ENCODE peak calls at places on chromosomes 12 and 14, in five cellular contexts. One of them, this sample, is unnamed.

GRCh38 chr12:57142121-57142520 is 5.3 kb downstream of the LRP1-AS start:
- DNase-seq in H1: no peak
- DNase-seq in transverse colon: no peak
- DNase-seq in K562: no peak
- DNase-seq in suprapubic skin: no peak
- DNase-seq in this sample: no peak

GRCh38 chr14:103762011-103762410 is 46.4 kb downstream of the ZFYVE21 start:
- DNase-seq in K562: no peak
- DNase-seq in H1: no peak
- DNase-seq in suprapubic skin: no peak
- DNase-seq in transverse colon: no peak
- DNase-seq in this sample: no peak

GRCh38 chr14:54446201-54446693 is 5.1 kb upstream of the CNIH1 start:
- DNase-seq in K562: peak
- DNase-seq in H1: no peak
- DNase-seq in suprapubic skin: no peak
- DNase-seq in transverse colon: peak
- DNase-seq in this sample: no peak

GRCh38 chr14:28895389-28895788 is 128.8 kb downstream of the FOXG1 start:
- DNase-seq in suprapubic skin: no peak
- DNase-seq in H1: no peak
- DNase-seq in K562: no peak
- DNase-seq in transverse colon: no peak
- DNase-seq in this sample: no peak

GRCh38 chr14:44846232-44846824 is 115.4 kb downstream of the KLHL28 start:
- DNase-seq in transverse colon: no peak
- DNase-seq in K562: peak
- DNase-seq in suprapubic skin: no peak
- DNase-seq in H1: no peak
- DNase-seq in this sample: no peak

GRCh38 chr12:109631236-109632150 is 57.9 kb downstream of the MVK start:
- DNase-seq in H1: no peak
- DNase-seq in K562: no peak
- DNase-seq in transverse colon: no peak
- DNase-seq in suprapubic skin: no peak
- DNase-seq in this sample: no peak

GRCh38 chr12:7995266-7995963 is 37.1 kb upstream of the FOXJ2 start:
- DNase-seq in transverse colon: peak
- DNase-seq in H1: peak
- DNase-seq in K562: peak
- DNase-seq in suprapubic skin: peak
- DNase-seq in this sample: peak

GRCh38 chr12:49748306-49748705 is 6.9 kb downstream of the TMBIM6 start:
- DNase-seq in K562: no peak
- DNase-seq in suprapubic skin: no peak
- DNase-seq in H1: no peak
- DNase-seq in transverse colon: no peak
- DNase-seq in this sample: no peak

GRCh38 chr12:65414526-65414925 is 136.0 kb downstream of the MSRB3 start:
- DNase-seq in suprapubic skin: no peak
- DNase-seq in K562: no peak
- DNase-seq in H1: no peak
- DNase-seq in transverse colon: no peak
- DNase-seq in this sample: no peak

GRCh38 chr12:122870867-122871664 is 24.9 kb downstream of the VPS37B start:
- DNase-seq in suprapubic skin: no peak
- DNase-seq in transverse colon: peak
- DNase-seq in H1: no peak
- DNase-seq in K562: no peak
- DNase-seq in this sample: peak

GRCh38 chr12:69570545-69571399 is 14.5 kb upstream of the CCT2 start:
- DNase-seq in K562: peak
- DNase-seq in suprapubic skin: no peak
- DNase-seq in H1: no peak
- DNase-seq in transverse colon: peak
- DNase-seq in this sample: peak

GRCh38 chr12:118714051-118714460 is 267.3 kb upstream of the SRRM4 start:
- DNase-seq in K562: peak
- DNase-seq in suprapubic skin: no peak
- DNase-seq in H1: peak
- DNase-seq in transverse colon: peak
- DNase-seq in this sample: no peak

GRCh38 chr14:56797569-56798446 is 12.5 kb downstream of the OTX2 start:
- DNase-seq in H1: no peak
- DNase-seq in suprapubic skin: no peak
- DNase-seq in transverse colon: no peak
- DNase-seq in K562: no peak
- DNase-seq in this sample: no peak

GRCh38 chr14:99242816-99243795 is 28.9 kb downstream of the BCL11B start:
- DNase-seq in K562: no peak
- DNase-seq in suprapubic skin: no peak
- DNase-seq in H1: no peak
- DNase-seq in transverse colon: no peak
- DNase-seq in this sample: no peak

GRCh38 chr12:105234197-105234596 is 1.8 kb downstream of the APPL2 start:
- DNase-seq in transverse colon: no peak
- DNase-seq in H1: no peak
- DNase-seq in suprapubic skin: no peak
- DNase-seq in K562: no peak
- DNase-seq in this sample: no peak

GRCh38 chr14:104710071-104710735 is 13.8 kb upstream of the ADSS1 start:
- DNase-seq in K562: no peak
- DNase-seq in transverse colon: no peak
- DNase-seq in H1: no peak
- DNase-seq in suprapubic skin: no peak
- DNase-seq in this sample: no peak

GRCh38 chr14:99524804-99525698 is 43.8 kb downstream of the CCNK start:
- DNase-seq in suprapubic skin: no peak
- DNase-seq in H1: no peak
- DNase-seq in transverse colon: peak
- DNase-seq in K562: peak
- DNase-seq in this sample: peak

GRCh38 chr12:92130999-92131398 is 14.6 kb downstream of the BTG1 start:
- DNase-seq in H1: no peak
- DNase-seq in K562: no peak
- DNase-seq in suprapubic skin: no peak
- DNase-seq in transverse colon: no peak
- DNase-seq in this sample: no peak

GRCh38 chr12:92133166-92133565 is 12.5 kb downstream of the BTG1 start:
- DNase-seq in transverse colon: no peak
- DNase-seq in suprapubic skin: no peak
- DNase-seq in H1: no peak
- DNase-seq in K562: peak
- DNase-seq in this sample: no peak

GRCh38 chr12:92133795-92134637 is 11.6 kb downstream of the BTG1 start:
- DNase-seq in K562: no peak
- DNase-seq in H1: no peak
- DNase-seq in transverse colon: no peak
- DNase-seq in suprapubic skin: no peak
- DNase-seq in this sample: no peak

GRCh38 chr12:92134638-92135274 is 10.9 kb downstream of the BTG1 start:
- DNase-seq in transverse colon: no peak
- DNase-seq in H1: no peak
- DNase-seq in K562: no peak
- DNase-seq in suprapubic skin: no peak
- DNase-seq in this sample: no peak

GRCh38 chr12:92132282-92132681 is 13.4 kb downstream of the BTG1 start:
- DNase-seq in H1: no peak
- DNase-seq in K562: no peak
- DNase-seq in transverse colon: no peak
- DNase-seq in suprapubic skin: no peak
- DNase-seq in this sample: no peak
- H3K4me3 ChIP-seq in H1: no peak
- H3K4me3 ChIP-seq in K562: no peak
- H3K4me3 ChIP-seq in transverse colon: no peak
- H3K4me3 ChIP-seq in suprapubic skin: no peak
- H3K4me3 ChIP-seq in this sample: no peak

GRCh38 chr14:77562681-77563080 is 53.8 kb downstream of the SPTLC2 start:
- DNase-seq in H1: no peak
- DNase-seq in suprapubic skin: no peak
- DNase-seq in transverse colon: no peak
- DNase-seq in K562: no peak
- DNase-seq in this sample: no peak

GRCh38 chr14:77561881-77562280 is 54.6 kb downstream of the SPTLC2 start:
- DNase-seq in H1: no peak
- DNase-seq in transverse colon: no peak
- DNase-seq in suprapubic skin: no peak
- DNase-seq in K562: no peak
- DNase-seq in this sample: no peak

GRCh38 chr14:77570706-77571293 is 45.6 kb downstream of the SPTLC2 start:
- DNase-seq in transverse colon: no peak
- DNase-seq in H1: no peak
- DNase-seq in suprapubic skin: no peak
- DNase-seq in K562: no peak
- DNase-seq in this sample: no peak

GRCh38 chr14:77565289-77566081 is 51.0 kb downstream of the SPTLC2 start:
- DNase-seq in K562: no peak
- DNase-seq in H1: no peak
- DNase-seq in transverse colon: no peak
- DNase-seq in suprapubic skin: no peak
- DNase-seq in this sample: no peak
- TF ChIP-seq EP300 in K562: no peak
- TF ChIP-seq EP300 in H1: no peak
- TF ChIP-seq EP300 in transverse colon: no peak
- TF ChIP-seq EP300 in suprapubic skin: no peak
- TF ChIP-seq EP300 in this sample: no peak

DNA sequence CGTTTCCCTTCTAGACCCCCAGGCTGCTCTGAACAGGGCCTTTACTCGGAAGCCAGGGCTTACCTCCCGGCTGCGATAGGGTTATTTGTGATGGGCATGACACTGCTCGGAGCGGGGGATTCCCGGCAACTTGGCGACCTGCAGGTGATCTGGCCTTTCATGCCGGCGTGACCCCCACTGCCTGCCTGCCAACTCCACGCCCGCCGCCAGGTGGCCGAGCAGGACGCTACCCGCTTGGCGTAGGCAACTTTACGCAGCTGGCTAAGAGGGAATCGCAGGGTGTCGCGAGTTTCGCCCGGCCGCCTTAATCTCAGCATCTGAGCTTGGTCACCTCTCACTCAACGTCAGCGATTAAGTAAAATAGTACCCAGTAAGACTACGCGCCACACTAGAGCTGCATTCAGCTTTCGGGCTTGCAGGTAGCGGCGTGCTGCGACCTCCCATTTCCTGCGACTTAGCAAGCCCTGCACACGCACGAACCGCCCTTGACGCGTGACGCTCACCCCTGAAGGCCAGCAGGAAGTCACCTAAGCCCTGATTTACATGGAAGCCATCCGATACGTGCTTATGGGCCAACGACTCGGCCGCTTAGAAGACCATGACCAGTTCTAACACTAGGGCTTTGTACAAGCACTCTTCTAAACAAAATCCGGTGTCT is 33.3 kb downstream of the WBP11 start:
- DNase-seq in K562: no peak
- DNase-seq in H1: peak
- DNase-seq in suprapubic skin: peak
- DNase-seq in transverse colon: peak
- DNase-seq in this sample: peak
- TF ChIP-seq POLR2A in K562: no peak
- TF ChIP-seq POLR2A in H1: peak
- TF ChIP-seq POLR2A in suprapubic skin: peak
- TF ChIP-seq POLR2A in transverse colon: peak
- TF ChIP-seq POLR2A in this sample: peak

DNA sequence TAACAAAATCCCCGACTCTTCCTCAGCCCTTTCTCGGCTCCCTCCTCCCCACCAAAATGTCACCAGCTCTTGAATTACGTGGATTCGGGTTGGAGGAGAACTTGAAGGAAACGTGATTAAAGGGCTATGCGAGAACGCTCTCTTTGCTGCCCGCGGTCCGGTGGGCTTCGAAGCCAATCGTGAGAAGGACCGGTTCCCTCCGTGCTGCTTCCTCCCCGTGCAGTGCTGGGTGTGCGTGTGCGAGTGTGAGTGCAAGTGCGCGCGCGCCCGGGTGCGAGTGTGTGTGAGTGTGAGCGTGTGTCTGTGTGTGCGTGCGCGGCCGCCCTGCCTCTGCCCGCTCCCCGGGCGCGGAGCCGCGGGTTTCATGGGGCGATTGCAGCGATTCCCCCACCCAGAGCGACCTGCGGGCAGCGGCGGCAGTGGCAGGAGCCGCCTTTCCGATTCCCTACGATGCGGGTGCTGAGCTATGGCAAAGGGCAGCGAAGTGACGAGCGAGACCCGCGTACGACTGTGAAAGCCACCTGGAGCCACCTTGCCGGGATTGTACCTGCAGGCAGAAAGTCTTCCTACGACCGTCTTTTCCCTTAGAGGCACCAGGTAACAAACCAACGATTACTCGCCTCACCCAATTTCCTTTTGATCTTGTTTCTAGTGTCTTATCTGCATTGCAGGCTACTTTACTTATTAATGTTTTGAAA is 1.4 kb downstream of the LRFN5 start:
- DNase-seq in suprapubic skin: no peak
- DNase-seq in H1: no peak
- DNase-seq in transverse colon: no peak
- DNase-seq in K562: no peak
- DNase-seq in this sample: no peak
- H3K4me3 ChIP-seq in suprapubic skin: peak
- H3K4me3 ChIP-seq in H1: peak
- H3K4me3 ChIP-seq in transverse colon: peak
- H3K4me3 ChIP-seq in K562: no peak
- H3K4me3 ChIP-seq in this sample: peak

DNA sequence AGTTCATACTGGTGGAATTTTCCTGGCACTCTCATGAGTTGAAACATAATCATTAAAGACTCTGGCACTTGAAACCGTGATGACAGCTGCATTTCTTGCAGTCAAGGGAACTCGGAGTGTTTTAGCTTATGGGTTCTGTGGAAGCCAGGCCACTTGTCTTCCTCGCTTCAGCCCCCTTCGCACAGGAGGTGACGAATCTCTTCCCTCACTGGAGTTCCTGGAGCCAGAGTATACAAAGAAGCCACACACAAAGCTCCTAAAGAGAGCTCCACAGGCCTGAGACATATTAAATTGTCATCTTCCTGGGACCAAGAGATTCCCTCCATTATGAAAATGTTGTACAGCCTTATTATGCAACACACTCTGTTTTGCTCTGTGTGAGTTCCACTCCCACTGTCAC is 964.1 kb downstream of the TMEM121 start:
- DNase-seq in transverse colon: no peak
- DNase-seq in suprapubic skin: no peak
- DNase-seq in H1: no peak
- DNase-seq in K562: no peak
- DNase-seq in this sample: no peak
- TF ChIP-seq EP300 in transverse colon: no peak
- TF ChIP-seq EP300 in suprapubic skin: no peak
- TF ChIP-seq EP300 in H1: no peak
- TF ChIP-seq EP300 in K562: no peak
- TF ChIP-seq EP300 in this sample: no peak